ENCODE peak calls at places on chromosomes 7 and 10, in five cellular contexts. Q is esophagus muscularis mucosa; L is endodermal cell; Y is naive thymus-derived CD4-positive, alpha-beta T cell; F is CD4-positive, CD25-positive, alpha-beta regulatory T cell. E is an unnamed sample. For H3K9me3, the result is how much of the 10 kb centered on the place peaks cover.

GRCh38 chr7:137395425-137395824 is 51.9 kb upstream of the PTN start:
- DNase-seq in Q (no peak), L (no peak), Y (no peak), F (no peak), E (no peak)

GRCh38 chr7:137241655-137242054 is 101.9 kb downstream of the PTN start:
- DNase-seq in Q (no peak), L (peak), Y (no peak), F (no peak), E (no peak)

GRCh38 chr7:74272305-74273038 is 16.7 kb upstream of the CLIP2 start:
- DNase-seq in Q (peak), L (peak), Y (no peak), F (peak), E (no peak)

GRCh38 chr10:111767661-111768060 is 415.9 kb downstream of the GPAM start:
- DNase-seq in Q (no peak), L (no peak), Y (no peak), F (no peak), E (no peak)

GRCh38 chr10:21860718-21861117 is 142.8 kb downstream of the DNAJC1 start:
- DNase-seq in Q (no peak), L (no peak), Y (no peak), F (no peak), E (no peak)

GRCh38 chr10:45197816-45198595 is 117.4 kb downstream of the OR13A1 start:
- DNase-seq in Q (no peak), L (no peak), Y (no peak), F (no peak), E (no peak)

GRCh38 chr10:66258693-66259092 is 667.1 kb upstream of the LRRTM3 start:
- DNase-seq in Q (no peak), L (no peak), Y (no peak), F (no peak), E (no peak)

GRCh38 chr7:744854-745430 is 17.9 kb upstream of the PRKAR1B start:
- DNase-seq in Q (no peak), L (no peak), Y (no peak), F (no peak), E (no peak)

GRCh38 chr7:450741-451140 is 68.9 kb downstream of the PDGFA start:
- DNase-seq in Q (no peak), L (no peak), Y (no peak), F (peak), E (no peak)

GRCh38 chr7:30470783-30471182 is 7.8 kb downstream of the NOD1 start:
- DNase-seq in Q (no peak), L (no peak), Y (no peak), F (no peak), E (no peak)

GRCh38 chr10:86583983-86584382 is 62.4 kb upstream of the WAPL start:
- DNase-seq in Q (no peak), L (peak), Y (no peak), F (peak), E (no peak)

GRCh38 chr10:122854648-122855047 is 9.0 kb upstream of the CUZD1 start:
- DNase-seq in Q (no peak), L (no peak), Y (no peak), F (no peak), E (no peak)

GRCh38 chr7:134554417-134554966 is 5.6 kb downstream of the AKR1B15 start:
- DNase-seq in Q (no peak), L (no peak), Y (no peak), F (no peak), E (no peak)

GRCh38 chr7:111266613-111267012 is 175.7 kb downstream of the LRRN3 start:
- DNase-seq in Q (no peak), L (no peak), Y (no peak), F (no peak), E (no peak)

GRCh38 chr10:93063217-93063976 is 2.8 kb downstream of the CYP26C1 start:
- DNase-seq in Q (no peak), L (no peak), Y (no peak), F (no peak), E (no peak)

GRCh38 chr10:114386446-114386845 is 17.9 kb downstream of the AFAP1L2 start:
- DNase-seq in Q (no peak), L (peak), Y (no peak), F (no peak), E (no peak)

GRCh38 chr10:5532618-5533097 is 7.9 kb downstream of the CALML3 start:
- DNase-seq in Q (no peak), L (peak), Y (no peak), F (no peak), E (no peak)

GRCh38 chr7:100546868-100547800 is 8.1 kb downstream of the AGFG2 start:
- DNase-seq in Q (no peak), L (no peak), Y (no peak), F (peak), E (no peak)

GRCh38 chr7:27192546-27193334 is 7.2 kb downstream of the HOXA13 start:
- DNase-seq in Q (no peak), L (peak), Y (no peak), F (no peak), E (no peak)

GRCh38 chr7:55065079-55065478 is 46.3 kb downstream of the EGFR start:
- DNase-seq in Q (no peak), L (no peak), Y (no peak), F (no peak), E (no peak)

GRCh38 chr7:27442446-27442845 is 199.8 kb downstream of the EVX1 start:
- DNase-seq in Q (peak), L (no peak), Y (no peak), F (no peak), E (no peak)

GRCh38 chr10:27794157-27794556 is 48.5 kb upstream of the MKX start:
- DNase-seq in Q (no peak), L (peak), Y (no peak), F (no peak), E (no peak)

GRCh38 chr10:114779803-114780609 is 41.6 kb upstream of the FHIP2A start:
- DNase-seq in Q (no peak), L (no peak), Y (no peak), F (no peak), E (no peak)

GRCh38 chr10:117549100-117549499 is 6.6 kb downstream of the EMX2 start:
- DNase-seq in Q (no peak), L (no peak), Y (no peak), F (no peak), E (no peak)

GRCh38 chr10:129631870-129632623 is 165.0 kb downstream of the MGMT start:
- DNase-seq in Q (peak), L (no peak), Y (no peak), F (no peak), E (no peak)

GRCh38 chr7:16925609-16926008 is 43.8 kb upstream of the AGR3 start:
- DNase-seq in Q (no peak), L (no peak), Y (no peak), F (no peak), E (no peak)

GRCh38 chr10:5089869-5090268 is 4.3 kb upstream of the AKR1C3 start:
- DNase-seq in Q (no peak), L (peak), Y (no peak), F (peak), E (no peak)

GRCh38 chr7:6307762-6308161 is 35.3 kb upstream of the CYTH3 start:
- DNase-seq in Q (no peak), L (peak), Y (no peak), F (no peak), E (no peak)

GRCh38 chr7:65287023-65287422 is 86.6 kb upstream of the ZNF92 start:
- DNase-seq in Q (no peak), L (no peak), Y (no peak), F (no peak), E (no peak)

GRCh38 chr7:8747338-8747737 is 313.9 kb downstream of the NXPH1 start:
- DNase-seq in Q (no peak), L (no peak), Y (no peak), F (no peak), E (no peak)

GRCh38 chr7:112462236-112462635 is 12.0 kb downstream of the IFRD1 start:
- DNase-seq in Q (no peak), L (no peak), Y (no peak), F (no peak), E (no peak)

GRCh38 chr7:158141221-158141582 is 446.4 kb downstream of the PTPRN2 start:
- DNase-seq in Q (no peak), L (no peak), Y (no peak), F (no peak), E (no peak)

GRCh38 chr7:158143196-158144120 is 444.2 kb downstream of the PTPRN2 start:
- DNase-seq in Q (no peak), L (no peak), Y (no peak), F (no peak), E (no peak)

GRCh38 chr7:158142657-158143056 is 445.0 kb downstream of the PTPRN2 start:
- DNase-seq in Q (no peak), L (no peak), Y (no peak), F (no peak), E (no peak)

GRCh38 chr7:158141806-158142518 is 445.7 kb downstream of the PTPRN2 start:
- DNase-seq in Q (no peak), L (no peak), Y (no peak), F (no peak), E (no peak)

GRCh38 chr7:158145370-158145769 is 442.3 kb downstream of the PTPRN2 start:
- DNase-seq in Q (no peak), L (no peak), Y (no peak), F (no peak), E (no peak)
- H3K9me3 ChIP-seq in Q (under half), L (half or more), Y (under half), F (under half), E (under half)

GRCh38 chr7:156162451-156162850 is 350.2 kb upstream of the SHH start:
- DNase-seq in Q (no peak), L (peak), Y (no peak), F (no peak), E (no peak)

GRCh38 chr7:156167417-156167807 is 355.1 kb upstream of the SHH start:
- DNase-seq in Q (no peak), L (peak), Y (no peak), F (no peak), E (no peak)

GRCh38 chr7:156166692-156167416 is 354.6 kb upstream of the SHH start:
- DNase-seq in Q (no peak), L (peak), Y (no peak), F (no peak), E (no peak)

GRCh38 chr7:156160811-156161210 is 348.5 kb upstream of the SHH start:
- DNase-seq in Q (no peak), L (peak), Y (no peak), F (no peak), E (no peak)

GRCh38 chr7:156163747-156164146 is 351.5 kb upstream of the SHH start:
- DNase-seq in Q (no peak), L (peak), Y (no peak), F (no peak), E (no peak)
- H3K9me3 ChIP-seq in Q (under half), L (under half), Y (under half), F (under half), E (under half)

DNA sequence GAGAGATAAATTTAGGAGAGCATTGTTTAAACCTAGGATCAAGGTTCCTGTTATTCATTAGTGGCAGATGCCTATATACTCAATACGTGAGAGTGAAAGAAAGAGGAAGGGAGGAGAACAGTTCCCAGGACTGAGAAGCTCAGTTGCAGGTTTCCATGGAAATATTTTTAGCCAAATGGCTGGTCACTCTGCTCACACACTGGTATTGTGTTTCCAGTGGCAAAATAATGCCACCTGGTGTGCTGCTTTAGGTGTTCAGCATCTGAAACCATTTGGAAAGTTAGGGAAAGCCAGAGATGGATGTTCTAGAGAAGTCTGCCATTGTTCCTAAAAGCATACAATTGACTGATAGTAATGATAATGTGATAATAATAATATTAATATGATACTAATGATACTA is 827.7 kb downstream of the SORCS3 start:
- DNase-seq in Q (no peak), L (no peak), Y (no peak), F (no peak), E (no peak)
- H3K9me3 ChIP-seq in Q (under half), L (under half), Y (under half), F (under half), E (under half)

GRCh38 chr10:636769-637168 is 52.7 kb downstream of the DIP2C start:
- DNase-seq in Q (no peak), L (no peak), Y (no peak), F (no peak), E (no peak)
- H3K9me3 ChIP-seq in Q (under half), L (under half), Y (under half), F (under half), E (under half)

GRCh38 chr7:43753843-43754242 is 4.6 kb upstream of the BLVRA start:
- DNase-seq in Q (peak), L (no peak), Y (no peak), F (peak), E (no peak)
- H3K9me3 ChIP-seq in Q (under half), L (under half), Y (under half), F (under half), E (under half)

GRCh38 chr10:14565199-14565598 is 209.5 kb downstream of the FAM107B start:
- DNase-seq in Q (no peak), L (no peak), Y (no peak), F (no peak), E (no peak)
- H3K9me3 ChIP-seq in Q (under half), L (under half), Y (under half), F (under half), E (under half)

DNA sequence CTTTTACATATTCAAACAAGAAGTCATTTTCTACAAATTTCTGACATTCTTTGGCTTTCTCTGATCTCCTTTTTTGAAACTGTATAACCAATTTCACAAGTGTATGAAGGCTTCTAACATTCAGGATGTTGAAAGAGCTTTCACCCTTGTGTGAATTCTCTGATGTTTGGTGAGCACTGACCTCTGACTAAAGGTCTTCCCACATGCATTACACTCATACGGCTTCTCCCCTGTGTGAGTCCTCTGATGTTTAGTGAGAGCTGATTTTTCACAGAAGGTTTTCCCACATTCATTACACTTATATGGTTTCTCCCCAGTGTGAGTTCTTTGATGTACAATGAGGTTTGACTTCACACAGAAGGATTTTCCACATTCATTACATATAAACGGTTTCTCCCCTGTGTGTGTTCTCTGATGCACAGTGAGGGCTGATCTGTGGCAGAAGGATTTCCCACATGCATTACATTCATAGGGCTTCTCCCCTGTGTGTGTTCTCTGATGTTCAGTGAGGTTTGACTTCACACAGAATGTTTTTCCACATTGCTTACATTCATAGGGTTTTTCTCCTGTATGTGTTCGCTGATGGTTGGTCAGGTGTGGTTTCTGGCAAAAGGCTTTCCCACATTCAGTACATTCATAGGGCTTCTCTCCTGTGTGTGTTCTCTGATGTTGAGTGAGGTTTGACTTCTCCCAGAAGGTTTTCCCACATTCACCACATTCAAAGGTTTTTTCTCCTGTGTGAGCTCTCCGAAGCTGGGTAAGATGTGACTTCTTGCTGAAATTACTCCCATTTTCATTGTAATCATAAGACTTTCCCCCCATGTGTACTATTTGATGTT is 25.7 kb downstream of the ZNF248 start:
- DNase-seq in Q (no peak), L (no peak), Y (no peak), F (no peak), E (no peak)
- H3K9me3 ChIP-seq in Q (under half), L (half or more), Y (under half), F (half or more), E (under half)

GRCh38 chr10:38102889-38103288 is 8.8 kb downstream of the ZNF37A start:
- DNase-seq in Q (no peak), L (no peak), Y (no peak), F (no peak), E (no peak)
- H3K9me3 ChIP-seq in Q (half or more), L (half or more), Y (under half), F (half or more), E (under half)

GRCh38 chr10:133439517-133440461 is 14.0 kb upstream of the SCART1 start:
- DNase-seq in Q (peak), L (no peak), Y (no peak), F (no peak), E (no peak)
- H3K9me3 ChIP-seq in Q (under half), L (under half), Y (under half), F (under half), E (under half)

E was measured in T-helper 17 cell.